ENCODE peak calls at places on chromosomes 7 and 10, in seven cellular contexts. I is kidney, U is stomach, K is left ventricle myocardium superior, E is posterior vena cava, F is amygdala, O is fibroblast of mammary gland. J is an unnamed sample.

GRCh38 chr10:93368210-93368609 is 113.9 kb downstream of the MYOF start:
- DNase-seq in I (no peak), F (no peak), K (peak; percentile 38), O (peak; percentile 53), E (no peak), U (no peak), J (no peak)

GRCh38 chr10:84366041-84366440 is 37.7 kb downstream of the CCSER2 start:
- DNase-seq in O (no peak), K (no peak), I (no peak), E (no peak), F (no peak), U (no peak), J (no peak)

GRCh38 chr10:132487241-132488135 is 50.1 kb upstream of the INPP5A start:
- DNase-seq in E (peak; percentile 76), F (no peak), K (no peak), O (no peak), I (peak; percentile 59), U (no peak), J (no peak)

GRCh38 chr7:152588350-152588749 is 87.6 kb downstream of the XRCC2 start:
- DNase-seq in O (peak; percentile 72), K (no peak), F (no peak), E (no peak), U (no peak), I (no peak), J (no peak)

GRCh38 chr7:100620804-100621203 is 8.5 kb downstream of the MOSPD3 start:
- DNase-seq in O (no peak), E (no peak), K (no peak), U (no peak), I (no peak), F (no peak), J (no peak)

GRCh38 chr10:130138479-130138866 is 2.3 kb downstream of the GLRX3 start:
- DNase-seq in U (no peak), I (no peak), O (peak; percentile 76), E (no peak), K (no peak), F (no peak), J (no peak)

GRCh38 chr7:28315565-28316420 is 96.5 kb upstream of the CREB5 start:
- DNase-seq in O (peak; percentile 94), U (no peak), K (no peak), F (no peak), E (no peak), I (no peak), J (no peak)

GRCh38 chr10:10126231-10126630 is 891.4 kb upstream of the CELF2 start:
- DNase-seq in F (no peak), I (no peak), E (no peak), K (no peak), O (peak; percentile 49), U (no peak), J (no peak)

GRCh38 chr10:103197177-103197576 is 4.1 kb upstream of the NT5C2 start:
- DNase-seq in I (no peak), U (peak; percentile 35), K (peak; percentile 59), E (peak; percentile 85), F (no peak), O (peak; percentile 79), J (no peak)

GRCh38 chr7:37198906-37199485 is 249.7 kb downstream of the ELMO1 start:
- DNase-seq in K (peak; percentile 86), E (peak; percentile 92), I (peak; percentile 83), O (peak; percentile 69), F (peak; percentile 64), U (peak; percentile 85), J (peak; percentile 86)